ENCODE peak calls at places on chromosomes 11 and 22, in eight cellular contexts. G is GM19239; P is hippocampal formation; Y is GM12892; O is CD8-positive, alpha-beta memory T cell; R is bronchial epithelial cell; V is NCI-H460; J is A549. C is an unnamed sample.

GRCh38 chr11:18785416-18785815 is 6.2 kb downstream of the PTPN5 start:
- DNase-seq in G (no peak), P (no peak), Y (no peak), O (no peak), R (no peak), V (no peak), J (no peak), C (no peak)

GRCh38 chr11:1682225-1682901 is 14.6 kb upstream of the KRTAP5-6 start:
- DNase-seq in G (no peak), P (no peak), Y (no peak), O (no peak), R (no peak), V (no peak), J (no peak), C (no peak)

GRCh38 chr11:2927851-2928604 is 1.2 kb downstream of the PHLDA2 start:
- DNase-seq in G (no peak), P (no peak), Y (no peak), O (no peak), R (no peak), V (no peak), J (peak; percentile 51), C (peak; percentile 38)

GRCh38 chr11:95093548-95093947 is 3.9 kb downstream of the ENDOD1 start:
- DNase-seq in G (no peak), P (no peak), Y (no peak), O (no peak), R (no peak), V (no peak), J (no peak), C (no peak)

GRCh38 chr11:32052218-32052617 is 38.7 kb upstream of the RCN1 start:
- DNase-seq in G (peak; percentile 39), P (peak; percentile 32), Y (peak; percentile 12), O (peak; percentile 21), R (peak; percentile 34), V (peak; percentile 46), J (peak; percentile 38), C (peak; percentile 76)

GRCh38 chr22:17475318-17476212 is 87.7 kb upstream of the SLC25A18 start:
- DNase-seq in G (no peak), P (no peak), Y (no peak), O (no peak), R (no peak), V (no peak), J (no peak), C (no peak)

GRCh38 chr22:48263431-48263765 is 1500.9 kb downstream of the TBC1D22A start:
- DNase-seq in G (no peak), P (no peak), Y (no peak), O (no peak), R (no peak), V (no peak), J (no peak), C (no peak)

GRCh38 chr11:29343465-29344333 is 673.1 kb downstream of the KCNA4 start:
- DNase-seq in G (peak; percentile 12), P (peak; percentile 45), Y (no peak), O (no peak), R (peak; percentile 55), V (peak; percentile 36), J (peak; percentile 72), C (peak; percentile 70)

GRCh38 chr11:120102050-120102861 is 35.7 kb downstream of the TRIM29 start:
- DNase-seq in G (no peak), P (no peak), Y (no peak), O (no peak), R (no peak), V (no peak), J (no peak), C (no peak)

GRCh38 chr11:121451982-121452608 is at the start of gene SORL1:
- DNase-seq in G (peak; percentile 64), P (peak; percentile 78), Y (peak; percentile 55), O (peak; percentile 60), R (peak; percentile 38), V (peak; percentile 43), J (peak; percentile 64), C (peak; percentile 89)

GRCh38 chr11:19032990-19033389 is 27.5 kb downstream of the MRGPRX2 start:
- DNase-seq in G (no peak), P (no peak), Y (no peak), O (no peak), R (no peak), V (no peak), J (no peak), C (no peak)

GRCh38 chr11:65425105-65425970 is 2.7 kb downstream of the NEAT1 start:
- DNase-seq in G (no peak), P (no peak), Y (no peak), O (peak; percentile 69), R (peak; percentile 85), V (peak; percentile 77), J (peak; percentile 87), C (peak; percentile 82)

GRCh38 chr22:21568207-21569075 is 927 bp downstream of the UBE2L3 start:
- DNase-seq in G (no peak), P (no peak), Y (no peak), O (no peak), R (no peak), V (no peak), J (peak; percentile 19), C (peak; percentile 64)

GRCh38 chr22:49626361-49627216 is 201.1 kb downstream of the BRD1 start:
- DNase-seq in G (no peak), P (no peak), Y (no peak), O (no peak), R (no peak), V (no peak), J (no peak), C (no peak)

GRCh38 chr11:34364102-34364501 is 6.3 kb upstream of the ABTB2 start:
- DNase-seq in G (no peak), P (no peak), Y (no peak), O (no peak), R (no peak), V (no peak), J (no peak), C (no peak)

GRCh38 chr11:1261241-1262071 is 38.6 kb downstream of the MUC5B start:
- DNase-seq in G (no peak), P (no peak), Y (no peak), O (no peak), R (no peak), V (no peak), J (no peak), C (no peak)

GRCh38 chr22:38758276-38758945 is 2.6 kb upstream of the SUN2 start:
- DNase-seq in G (no peak), P (no peak), Y (no peak), O (peak; percentile 45), R (no peak), V (no peak), J (no peak), C (no peak)

GRCh38 chr11:70741085-70741484 is 342.8 kb downstream of the CTTN start:
- DNase-seq in G (no peak), P (no peak), Y (no peak), O (no peak), R (no peak), V (no peak), J (no peak), C (no peak)

GRCh38 chr11:47394322-47395224 is 13.8 kb upstream of the SLC39A13 start:
- DNase-seq in G (peak; percentile 92), P (peak; percentile 34), Y (peak; percentile 89), O (peak; percentile 31), R (no peak), V (no peak), J (no peak), C (peak; percentile 90)

GRCh38 chr11:65498977-65499712 is at the start of gene MALAT1:
- DNase-seq in G (no peak), P (peak; percentile 90), Y (no peak), O (peak; percentile 88), R (peak; percentile 77), V (peak; percentile 85), J (peak; percentile 96), C (peak; percentile 94)

GRCh38 chr11:113329725-113330124 is 15.3 kb downstream of the TTC12 start:
- DNase-seq in G (no peak), P (no peak), Y (no peak), O (no peak), R (no peak), V (no peak), J (no peak), C (no peak)

GRCh38 chr11:118615282-118615979 is 8.0 kb downstream of the PHLDB1 start:
- DNase-seq in G (no peak), P (no peak), Y (no peak), O (no peak), R (no peak), V (no peak), J (no peak), C (no peak)

GRCh38 chr11:71240865-71241691 is 11.3 kb downstream of the SHANK2 start:
- DNase-seq in G (peak; percentile 29), P (no peak), Y (no peak), O (no peak), R (peak; percentile 88), V (peak; percentile 89), J (peak; percentile 85), C (peak; percentile 95)

GRCh38 chr11:8206251-8207079 is 37.6 kb upstream of the RIC3 start:
- DNase-seq in G (no peak), P (peak; percentile 75), Y (no peak), O (no peak), R (peak; percentile 38), V (no peak), J (no peak), C (no peak)

GRCh38 chr22:20868225-20868944 is 9.6 kb downstream of the SNAP29 start:
- DNase-seq in G (no peak), P (no peak), Y (no peak), O (no peak), R (no peak), V (no peak), J (no peak), C (no peak)

GRCh38 chr11:18749681-18750319 is 23.8 kb upstream of the IGSF22 start:
- DNase-seq in G (no peak), P (peak; percentile 26), Y (no peak), O (no peak), R (peak; percentile 66), V (no peak), J (peak; percentile 37), C (peak; percentile 70)

GRCh38 chr22:17781319-17782031 is 7.2 kb upstream of the BID start:
- DNase-seq in G (no peak), P (no peak), Y (peak; percentile 66), O (peak; percentile 30), R (peak; percentile 92), V (peak; percentile 35), J (peak; percentile 61), C (peak; percentile 89)

GRCh38 chr11:128548655-128549255 is 38.6 kb downstream of the ETS1 start:
- DNase-seq in G (no peak), P (no peak), Y (no peak), O (no peak), R (no peak), V (no peak), J (no peak), C (peak; percentile 79)

GRCh38 chr22:38792833-38793232 is 1.1 kb downstream of the DNAL4 start:
- DNase-seq in G (no peak), P (no peak), Y (no peak), O (no peak), R (peak; percentile 72), V (no peak), J (no peak), C (peak; percentile 12)

GRCh38 chr11:43982421-43982820 is 40.0 kb downstream of the C11orf96 start:
- DNase-seq in G (no peak), P (no peak), Y (no peak), O (no peak), R (no peak), V (no peak), J (no peak), C (no peak)